ENCODE peak calls at places on chromosomes 1 and 21, in four cellular contexts. Y is mucosa of descending colon, B is EL, U is HEK293T. J is an unnamed sample.

GRCh38 chr21:34052171-34052570 is 21.2 kb upstream of the MRPS6 start:
- DNase-seq in B (no peak), Y (no peak), U (no peak), J (no peak)

GRCh38 chr1:234369784-234370183 is 3.5 kb upstream of the COA6 start:
- DNase-seq in B (peak), U (no peak), Y (no peak), J (no peak)

GRCh38 chr1:3668585-3669300 is 16.4 kb downstream of the TP73 start:
- DNase-seq in Y (peak), B (peak), U (no peak), J (no peak)

GRCh38 chr21:45834026-45834715 is 147.4 kb upstream of the COL6A1 start:
- DNase-seq in Y (no peak), U (no peak), B (no peak), J (no peak)

GRCh38 chr1:18256318-18257235 is 149.0 kb downstream of the IGSF21 start:
- DNase-seq in Y (no peak), U (peak), B (peak), J (peak)

GRCh38 chr1:42927920-42928505 is 30.7 kb downstream of the SLC2A1 start:
- DNase-seq in U (no peak), Y (peak), B (no peak), J (no peak)

GRCh38 chr1:202046227-202046626 is 35.8 kb downstream of the ELF3 start:
- DNase-seq in Y (peak), U (no peak), B (no peak), J (no peak)

GRCh38 chr1:31487143-31487542 is 74.1 kb downstream of the SERINC2 start:
- DNase-seq in Y (no peak), B (no peak), U (no peak), J (no peak)

GRCh38 chr1:8600336-8600735 is 217.1 kb downstream of the RERE start:
- DNase-seq in B (no peak), Y (no peak), U (no peak), J (no peak)

GRCh38 chr1:44270666-44271628 is 57.7 kb downstream of the DMAP1 start:
- DNase-seq in B (no peak), Y (peak), U (no peak), J (no peak)

GRCh38 chr1:185789846-185790735 is 55.9 kb downstream of the HMCN1 start:
- DNase-seq in U (no peak), B (no peak), Y (no peak), J (no peak)

GRCh38 chr1:162033445-162033844 is 9.8 kb upstream of the OLFML2B start:
- DNase-seq in U (no peak), B (no peak), Y (no peak), J (no peak)

GRCh38 chr1:67590329-67590728 is 94.7 kb upstream of the GADD45A start:
- DNase-seq in U (no peak), B (no peak), Y (no peak), J (no peak)

GRCh38 chr1:14872762-14873161 is 274.3 kb downstream of the KAZN start:
- DNase-seq in B (no peak), U (no peak), Y (no peak), J (no peak)

GRCh38 chr21:45001134-45002095 is 61.6 kb downstream of the SLX9 start:
- DNase-seq in Y (peak), B (peak), U (no peak), J (no peak)

GRCh38 chr1:106233511-106233910 is 823.0 kb upstream of the PRMT6 start:
- DNase-seq in B (no peak), Y (no peak), U (no peak), J (no peak)

GRCh38 chr1:6037338-6037762 is 8.3 kb upstream of the KCNAB2 start:
- DNase-seq in U (no peak), Y (no peak), B (peak), J (peak)

GRCh38 chr1:44290250-44291094 is 64.6 kb downstream of the ERI3 start:
- DNase-seq in U (no peak), Y (no peak), B (no peak), J (no peak)

GRCh38 chr1:30891223-30891552 is 17.4 kb downstream of the SDC3 start:
- DNase-seq in Y (no peak), B (no peak), U (no peak), J (no peak)

GRCh38 chr1:47785561-47786271 is 211.5 kb downstream of the TRABD2B start:
- DNase-seq in B (no peak), U (peak), Y (no peak), J (no peak)

GRCh38 chr1:161215079-161215478 is at the start of gene FCER1G:
- DNase-seq in B (no peak), Y (peak), U (no peak), J (no peak)

GRCh38 chr1:107687846-107688753 is 276.9 kb downstream of the VAV3 start:
- DNase-seq in Y (no peak), U (peak), B (no peak), J (no peak)

GRCh38 chr1:186187601-186188000 is 187.5 kb downstream of the TPR start:
- DNase-seq in U (no peak), Y (no peak), B (no peak), J (no peak)

GRCh38 chr21:21230672-21231071 is 232.5 kb downstream of the NCAM2 start:
- DNase-seq in U (no peak), Y (no peak), B (peak), J (no peak)

GRCh38 chr1:225519166-225519863 is 91.5 kb upstream of the LBR start:
- DNase-seq in U (no peak), Y (no peak), B (peak), J (no peak)

GRCh38 chr1:212595787-212596714 is 12.5 kb upstream of the ATF3 start:
- DNase-seq in B (peak), Y (no peak), U (peak), J (peak)

GRCh38 chr1:107889524-107889923 is 75.5 kb downstream of the VAV3 start:
- DNase-seq in Y (no peak), B (no peak), U (no peak), J (no peak)

GRCh38 chr1:3032371-3032862 is 11.2 kb downstream of the ACTRT2 start:
- DNase-seq in B (no peak), Y (peak), U (no peak), J (no peak)

GRCh38 chr1:222974496-222974895 is 159.7 kb downstream of the DISP1 start:
- DNase-seq in B (peak), Y (no peak), U (no peak), J (no peak)

GRCh38 chr21:35648512-35648911 is 411.8 kb downstream of the SETD4 start:
- DNase-seq in B (no peak), Y (no peak), U (no peak), J (no peak)

GRCh38 chr1:230171337-230172015 is 104.4 kb downstream of the GALNT2 start:
- DNase-seq in U (no peak), Y (no peak), B (peak), J (no peak)

GRCh38 chr1:107678993-107679392 is 286.0 kb downstream of the VAV3 start:
- DNase-seq in B (no peak), U (no peak), Y (no peak), J (no peak)

GRCh38 chr1:114979278-114979891 is 50.2 kb upstream of the TSHB start:
- DNase-seq in B (peak), U (peak), Y (no peak), J (peak)

GRCh38 chr1:226443439-226443838 is 35.5 kb upstream of the PARP1 start:
- DNase-seq in Y (no peak), B (peak), U (no peak), J (no peak)

GRCh38 chr21:41011968-41012367 is 156.0 kb upstream of the BACE2 start:
- DNase-seq in B (no peak), U (no peak), Y (no peak), J (no peak)

GRCh38 chr1:46180082-46180616 is 3.9 kb upstream of the P3R3URF start:
- DNase-seq in B (no peak), U (no peak), Y (peak), J (no peak)

GRCh38 chr21:42320791-42321190 is 5.6 kb upstream of the TFF3 start:
- DNase-seq in U (no peak), Y (no peak), B (no peak), J (no peak)

GRCh38 chr1:110961902-110962301 is 1.8 kb downstream of the LRIF1 start:
- DNase-seq in B (no peak), Y (no peak), U (no peak), J (no peak)

GRCh38 chr1:52127181-52128175 is 14.4 kb upstream of the ZFYVE9 start:
- DNase-seq in U (peak), B (peak), Y (no peak), J (no peak)

J was measured in Jurkat, Clone E6-1.